ENCODE peak calls at places on chromosome 12, in five cellular contexts. One of them, this sample, is unnamed.

GRCh38 chr12:108193922-108194321 is 64.8 kb downstream of the WSCD2 start:
- DNase-seq in K562: peak; percentile 69
- DNase-seq in H1: peak; percentile 56
- DNase-seq in HepG2: peak; percentile 9
- DNase-seq in HCT116: peak; percentile 2
- DNase-seq in this sample: no peak

GRCh38 chr12:99170461-99170860 is 477.1 kb upstream of the GARIN6 start:
- DNase-seq in HCT116: no peak
- DNase-seq in HepG2: no peak
- DNase-seq in H1: no peak
- DNase-seq in K562: no peak
- DNase-seq in this sample: no peak

GRCh38 chr12:12791756-12792346 is 6.4 kb downstream of the APOLD1 start:
- DNase-seq in HCT116: no peak
- DNase-seq in HepG2: no peak
- DNase-seq in H1: no peak
- DNase-seq in K562: no peak
- DNase-seq in this sample: no peak

GRCh38 chr12:52697058-52697582 is 6.2 kb downstream of the KRT77 start:
- DNase-seq in K562: no peak
- DNase-seq in HCT116: no peak
- DNase-seq in H1: no peak
- DNase-seq in HepG2: no peak
- DNase-seq in this sample: no peak

GRCh38 chr12:67280088-67280487 is 10.9 kb downstream of the CAND1 start:
- DNase-seq in K562: no peak
- DNase-seq in H1: no peak
- DNase-seq in HCT116: no peak
- DNase-seq in HepG2: no peak
- DNase-seq in this sample: no peak

GRCh38 chr12:116885496-116885895 is 4.3 kb upstream of the HRK start:
- DNase-seq in HCT116: no peak
- DNase-seq in HepG2: no peak
- DNase-seq in K562: no peak
- DNase-seq in H1: no peak
- DNase-seq in this sample: no peak

GRCh38 chr12:67358686-67359374 is 89.7 kb downstream of the CAND1 start:
- DNase-seq in HepG2: no peak
- DNase-seq in H1: no peak
- DNase-seq in HCT116: no peak
- DNase-seq in K562: no peak
- DNase-seq in this sample: no peak

GRCh38 chr12:14185441-14186192 is 179.9 kb upstream of the ATF7IP start:
- DNase-seq in HCT116: peak; percentile 39
- DNase-seq in K562: peak; percentile 25
- DNase-seq in H1: peak; percentile 60
- DNase-seq in HepG2: peak; percentile 26
- DNase-seq in this sample: no peak

GRCh38 chr12:49622501-49623141 is 740 bp upstream of the PRPF40B start:
- DNase-seq in K562: peak; percentile 32
- DNase-seq in HepG2: no peak
- DNase-seq in H1: peak; percentile 66
- DNase-seq in HCT116: no peak
- DNase-seq in this sample: peak; percentile 55

DNA sequence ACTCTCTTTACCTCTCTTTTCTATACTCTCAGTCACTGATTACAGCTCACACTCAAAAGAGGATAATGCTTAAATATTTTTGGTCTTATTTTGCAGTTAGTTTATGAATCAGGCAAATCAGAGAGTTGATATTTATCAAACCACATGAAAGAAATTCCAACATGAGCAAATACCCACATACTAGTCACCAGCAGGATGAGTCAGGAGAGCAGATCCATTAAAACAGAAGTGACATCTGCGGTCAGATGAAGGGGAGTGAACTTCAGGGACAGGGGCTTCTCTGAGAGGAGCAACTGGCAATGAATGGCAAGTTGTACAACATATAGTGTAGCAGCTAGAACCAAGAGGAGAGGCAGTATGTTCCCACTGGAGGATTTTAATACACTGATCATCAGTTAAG is 258.7 kb downstream of the SYT10 start:
- DNase-seq in K562: no peak
- DNase-seq in HCT116: no peak
- DNase-seq in H1: no peak
- DNase-seq in HepG2: peak; percentile 65
- DNase-seq in this sample: no peak
- TF ChIP-seq RAD21 in K562: no peak
- TF ChIP-seq RAD21 in HCT116: no peak
- TF ChIP-seq RAD21 in H1: no peak
- TF ChIP-seq RAD21 in HepG2: no peak
- TF ChIP-seq RAD21 in this sample: no peak

DNA sequence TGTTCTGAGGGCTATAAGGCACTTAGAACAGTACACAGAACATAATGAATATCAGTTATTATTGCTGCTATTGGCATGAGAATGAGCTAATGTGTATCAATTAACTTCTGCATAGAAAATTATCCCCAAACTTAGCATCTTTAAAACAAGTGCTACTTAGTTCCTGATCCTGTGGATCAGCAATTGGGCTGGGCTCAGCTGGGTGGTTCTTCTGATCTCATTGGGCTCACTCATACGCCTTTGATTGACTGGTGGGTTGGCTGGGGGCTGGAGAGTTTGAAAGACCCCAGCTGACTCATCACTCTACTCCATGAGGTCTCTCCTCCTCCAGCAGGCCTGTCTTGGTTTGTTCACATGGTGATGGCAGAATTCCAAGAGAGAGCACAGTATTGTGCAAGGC is 27.3 kb upstream of the HSPB8 start:
- DNase-seq in H1: no peak
- DNase-seq in HepG2: no peak
- DNase-seq in K562: no peak
- DNase-seq in HCT116: no peak
- DNase-seq in this sample: no peak
- TF ChIP-seq SP1 in H1: no peak
- TF ChIP-seq SP1 in HepG2: no peak
- TF ChIP-seq SP1 in K562: no peak
- TF ChIP-seq SP1 in HCT116: no peak
- TF ChIP-seq SP1 in this sample: no peak

GRCh38 chr12:57225680-57226190 is 3.8 kb upstream of the SHMT2 start:
- DNase-seq in H1: peak; percentile 69
- DNase-seq in HepG2: no peak
- DNase-seq in HCT116: no peak
- DNase-seq in K562: no peak
- DNase-seq in this sample: no peak

GRCh38 chr12:57224278-57224972 is 5.1 kb upstream of the SHMT2 start:
- DNase-seq in K562: no peak
- DNase-seq in HCT116: no peak
- DNase-seq in HepG2: no peak
- DNase-seq in H1: no peak
- DNase-seq in this sample: no peak

GRCh38 chr12:57223191-57224165 is 6.0 kb upstream of the SHMT2 start:
- DNase-seq in HepG2: no peak
- DNase-seq in HCT116: no peak
- DNase-seq in K562: no peak
- DNase-seq in H1: no peak
- DNase-seq in this sample: no peak

GRCh38 chr12:57226588-57227314 is 2.8 kb upstream of the SHMT2 start:
- DNase-seq in HepG2: no peak
- DNase-seq in K562: peak; percentile 52
- DNase-seq in HCT116: no peak
- DNase-seq in H1: peak; percentile 75
- DNase-seq in this sample: no peak

GRCh38 chr12:57224973-57225679 is 4.4 kb upstream of the SHMT2 start:
- DNase-seq in H1: peak; percentile 94
- DNase-seq in HCT116: no peak
- DNase-seq in HepG2: no peak
- DNase-seq in K562: no peak
- DNase-seq in this sample: no peak
- TF ChIP-seq EZH2 in H1: peak; percentile 58
- TF ChIP-seq EZH2 in HCT116: no peak
- TF ChIP-seq EZH2 in HepG2: no peak
- TF ChIP-seq EZH2 in K562: no peak
- TF ChIP-seq EZH2 in this sample: no peak

GRCh38 chr12:31523306-31523705 is 67.6 kb downstream of the DENND5B start:
- DNase-seq in HepG2: no peak
- DNase-seq in H1: no peak
- DNase-seq in K562: no peak
- DNase-seq in HCT116: no peak
- DNase-seq in this sample: no peak

GRCh38 chr12:31525496-31526157 is 65.3 kb downstream of the DENND5B start:
- DNase-seq in HCT116: no peak
- DNase-seq in HepG2: no peak
- DNase-seq in K562: no peak
- DNase-seq in H1: no peak
- DNase-seq in this sample: no peak

GRCh38 chr12:31522607-31523006 is 68.3 kb downstream of the DENND5B start:
- DNase-seq in HCT116: no peak
- DNase-seq in HepG2: no peak
- DNase-seq in H1: no peak
- DNase-seq in K562: no peak
- DNase-seq in this sample: no peak

GRCh38 chr12:31526158-31526546 is 64.8 kb downstream of the DENND5B start:
- DNase-seq in K562: no peak
- DNase-seq in HCT116: no peak
- DNase-seq in H1: no peak
- DNase-seq in HepG2: peak; percentile 12
- DNase-seq in this sample: no peak

GRCh38 chr12:31524791-31525495 is 66.0 kb downstream of the DENND5B start:
- DNase-seq in HCT116: peak; percentile 13
- DNase-seq in K562: no peak
- DNase-seq in HepG2: no peak
- DNase-seq in H1: no peak
- DNase-seq in this sample: peak; percentile 67
- TF ChIP-seq RAD21 in HCT116: no peak
- TF ChIP-seq RAD21 in K562: no peak
- TF ChIP-seq RAD21 in HepG2: no peak
- TF ChIP-seq RAD21 in H1: no peak
- TF ChIP-seq RAD21 in this sample: no peak

DNA sequence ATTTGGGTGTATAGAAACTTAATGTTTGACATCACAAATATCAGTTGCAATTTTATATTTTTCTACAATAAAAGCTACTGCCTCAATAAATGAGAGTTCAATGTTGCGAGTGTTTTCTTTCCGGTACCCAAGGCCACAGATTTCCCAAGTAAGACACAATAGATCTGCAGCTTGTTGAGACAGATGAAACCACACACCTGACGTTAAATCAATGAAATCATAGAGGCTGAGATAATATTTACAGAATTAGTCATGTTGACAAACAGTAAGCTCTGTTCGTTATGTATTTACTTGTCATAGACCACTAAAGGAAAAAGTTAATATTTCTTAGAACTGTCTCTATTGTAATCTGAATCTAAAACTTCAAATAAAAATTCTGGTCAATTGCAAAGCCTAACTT is 49.2 kb upstream of the PTHLH start:
- DNase-seq in HepG2: peak; percentile 58
- DNase-seq in HCT116: no peak
- DNase-seq in K562: no peak
- DNase-seq in H1: no peak
- DNase-seq in this sample: no peak
- TF ChIP-seq SP1 in HepG2: no peak
- TF ChIP-seq SP1 in HCT116: no peak
- TF ChIP-seq SP1 in K562: no peak
- TF ChIP-seq SP1 in H1: no peak
- TF ChIP-seq SP1 in this sample: no peak

GRCh38 chr12:114408415-114408814 is 2.5 kb upstream of the TBX5 start:
- DNase-seq in K562: no peak
- DNase-seq in HCT116: no peak
- DNase-seq in HepG2: no peak
- DNase-seq in H1: no peak
- DNase-seq in this sample: no peak

GRCh38 chr12:114407034-114407420 is 1.1 kb upstream of the TBX5 start:
- DNase-seq in H1: no peak
- DNase-seq in K562: no peak
- DNase-seq in HepG2: no peak
- DNase-seq in HCT116: no peak
- DNase-seq in this sample: no peak

GRCh38 chr12:114406326-114407033 is 536 bp upstream of the TBX5 start:
- DNase-seq in H1: no peak
- DNase-seq in HepG2: no peak
- DNase-seq in K562: no peak
- DNase-seq in HCT116: no peak
- DNase-seq in this sample: no peak

GRCh38 chr12:114408881-114409795 is 3.2 kb upstream of the TBX5 start:
- DNase-seq in HepG2: no peak
- DNase-seq in H1: no peak
- DNase-seq in K562: no peak
- DNase-seq in HCT116: no peak
- DNase-seq in this sample: no peak

GRCh38 chr12:114407566-114408411 is 1.8 kb upstream of the TBX5 start:
- DNase-seq in H1: no peak
- DNase-seq in HepG2: no peak
- DNase-seq in HCT116: no peak
- DNase-seq in K562: no peak
- DNase-seq in this sample: no peak
- TF ChIP-seq EZH2 in H1: peak; percentile 35
- TF ChIP-seq EZH2 in HepG2: no peak
- TF ChIP-seq EZH2 in HCT116: no peak
- TF ChIP-seq EZH2 in K562: no peak
- TF ChIP-seq EZH2 in this sample: no peak

GRCh38 chr12:125267114-125267513 is 201.9 kb downstream of the AACS start:
- DNase-seq in H1: no peak
- DNase-seq in HCT116: no peak
- DNase-seq in K562: no peak
- DNase-seq in HepG2: no peak
- DNase-seq in this sample: no peak
- TF ChIP-seq RAD21 in H1: no peak
- TF ChIP-seq RAD21 in HCT116: no peak
- TF ChIP-seq RAD21 in K562: no peak
- TF ChIP-seq RAD21 in HepG2: no peak
- TF ChIP-seq RAD21 in this sample: no peak

GRCh38 chr12:91896725-91897515 is 248.7 kb downstream of the BTG1 start:
- DNase-seq in K562: no peak
- DNase-seq in HCT116: no peak
- DNase-seq in H1: no peak
- DNase-seq in HepG2: no peak
- DNase-seq in this sample: no peak
- TF ChIP-seq SP1 in K562: no peak
- TF ChIP-seq SP1 in HCT116: no peak
- TF ChIP-seq SP1 in H1: no peak
- TF ChIP-seq SP1 in HepG2: no peak
- TF ChIP-seq SP1 in this sample: no peak

GRCh38 chr12:120366884-120367251 is 2.1 kb downstream of the MSI1 start:
- DNase-seq in HepG2: peak; percentile 30
- DNase-seq in HCT116: no peak
- DNase-seq in H1: no peak
- DNase-seq in K562: no peak
- DNase-seq in this sample: no peak

GRCh38 chr12:120366341-120366705 is 2.6 kb downstream of the MSI1 start:
- DNase-seq in K562: no peak
- DNase-seq in HepG2: no peak
- DNase-seq in H1: no peak
- DNase-seq in HCT116: no peak
- DNase-seq in this sample: no peak

GRCh38 chr12:120367924-120368788 is 808 bp downstream of the MSI1 start:
- DNase-seq in K562: no peak
- DNase-seq in HCT116: no peak
- DNase-seq in HepG2: no peak
- DNase-seq in H1: no peak
- DNase-seq in this sample: no peak

GRCh38 chr12:120368789-120369475 is at the start of gene MSI1:
- DNase-seq in K562: no peak
- DNase-seq in H1: peak; percentile 66
- DNase-seq in HCT116: no peak
- DNase-seq in HepG2: no peak
- DNase-seq in this sample: no peak

GRCh38 chr12:120367252-120367923 is 1.6 kb downstream of the MSI1 start:
- DNase-seq in HepG2: no peak
- DNase-seq in K562: peak; percentile 37
- DNase-seq in HCT116: no peak
- DNase-seq in H1: peak; percentile 79
- DNase-seq in this sample: no peak
- TF ChIP-seq EZH2 in HepG2: peak; percentile 46
- TF ChIP-seq EZH2 in K562: no peak
- TF ChIP-seq EZH2 in HCT116: no peak
- TF ChIP-seq EZH2 in H1: no peak
- TF ChIP-seq EZH2 in this sample: no peak